ENCODE peak calls at places on chromosomes 4 and X, in seven cellular contexts. C is heart right ventricle; H is T-helper 17 cell; X is heart left ventricle; K is stomach; F is AG04450; A is naive thymus-derived CD4-positive, alpha-beta T cell. S is an unnamed sample.

GRCh38 chr4:112327950-112328349 is 30.8 kb downstream of the ALPK1 start:
- DNase-seq in C (no peak), H (no peak), X (no peak), K (no peak), F (peak; percentile 29), A (no peak), S (no peak)

GRCh38 chr4:132934901-132935300 is 214.2 kb upstream of the PCDH10 start:
- DNase-seq in C (no peak), H (no peak), X (no peak), K (no peak), F (no peak), A (no peak), S (no peak)

GRCh38 chr4:19728773-19729172 is 522.9 kb upstream of the SLIT2 start:
- DNase-seq in C (no peak), H (no peak), X (no peak), K (no peak), F (no peak), A (no peak), S (no peak)

GRCh38 chr4:25810815-25811690 is 51.7 kb downstream of the SEL1L3 start:
- DNase-seq in C (no peak), H (no peak), X (no peak), K (no peak), F (no peak), A (no peak), S (no peak)

GRCh38 chr4:111362891-111363290 is 740.0 kb upstream of the PITX2 start:
- DNase-seq in C (no peak), H (no peak), X (peak; percentile 28), K (no peak), F (no peak), A (no peak), S (peak; percentile 18)

GRCh38 chrX:79325263-79325958 is 41.7 kb downstream of the ITM2A start:
- DNase-seq in C (no peak), H (no peak), X (no peak), K (no peak), F (no peak), A (peak; percentile 51), S (no peak)

GRCh38 chr4:48300004-48300403 is 30.4 kb upstream of the TEC start:
- DNase-seq in C (no peak), H (no peak), X (no peak), K (no peak), F (no peak), A (no peak), S (no peak)

GRCh38 chrX:153732406-153732805 is 7.8 kb downstream of the ABCD1 start:
- DNase-seq in C (no peak), H (no peak), X (no peak), K (no peak), F (no peak), A (no peak), S (no peak)

GRCh38 chrX:110181459-110182137 is 136.3 kb downstream of the AMMECR1 start:
- DNase-seq in C (no peak), H (no peak), X (no peak), K (no peak), F (no peak), A (no peak), S (no peak)

GRCh38 chr4:68451246-68452211 is 4.3 kb downstream of the TMPRSS11E start:
- DNase-seq in C (no peak), H (no peak), X (no peak), K (no peak), F (no peak), A (no peak), S (no peak)

GRCh38 chr4:168781884-168782283 is 228.2 kb downstream of the CBR4 start:
- DNase-seq in C (no peak), H (no peak), X (no peak), K (no peak), F (no peak), A (no peak), S (no peak)

GRCh38 chr4:147714575-147715401 is 17.1 kb upstream of the ARHGAP10 start:
- DNase-seq in C (no peak), H (no peak), X (peak; percentile 42), K (no peak), F (peak; percentile 60), A (no peak), S (peak; percentile 33)

GRCh38 chr4:13905543-13905942 is 278.0 kb upstream of the BOD1L1 start:
- DNase-seq in C (no peak), H (no peak), X (no peak), K (no peak), F (peak; percentile 59), A (no peak), S (no peak)

GRCh38 chr4:88792268-88792781 is 94.7 kb upstream of the NAP1L5 start:
- DNase-seq in C (no peak), H (no peak), X (no peak), K (no peak), F (peak; percentile 36), A (no peak), S (no peak)

GRCh38 chrX:24207826-24208225 is 58.3 kb downstream of the ZFX start:
- DNase-seq in C (no peak), H (no peak), X (no peak), K (no peak), F (no peak), A (no peak), S (no peak)

GRCh38 chr4:31461425-31461824 is 741.3 kb downstream of the PCDH7 start:
- DNase-seq in C (no peak), H (no peak), X (no peak), K (no peak), F (no peak), A (no peak), S (no peak)

GRCh38 chrX:341541-342101 is 23.0 kb upstream of the GTPBP6 start:
- DNase-seq in C (no peak), H (peak; percentile 5), X (peak; percentile 14), K (no peak), F (no peak), A (peak; percentile 3), S (no peak)

GRCh38 chr4:27861381-27861787 is 1000.7 kb downstream of the STIM2 start:
- DNase-seq in C (no peak), H (no peak), X (no peak), K (peak; percentile 48), F (no peak), A (no peak), S (peak; percentile 29)

GRCh38 chr4:125940426-125940825 is 625.7 kb downstream of the FAT4 start:
- DNase-seq in C (no peak), H (no peak), X (no peak), K (no peak), F (no peak), A (no peak), S (no peak)

GRCh38 chr4:118012142-118012541 is 22.1 kb upstream of the NDST3 start:
- DNase-seq in C (no peak), H (no peak), X (no peak), K (no peak), F (no peak), A (no peak), S (no peak)

GRCh38 chrX:119502727-119503483 is 34.7 kb downstream of the SLC25A5 start:
- DNase-seq in C (no peak), H (no peak), X (no peak), K (peak; percentile 71), F (no peak), A (peak; percentile 53), S (no peak)

GRCh38 chr4:40377462-40378385 is 42.6 kb downstream of the CHRNA9 start:
- DNase-seq in C (no peak), H (no peak), X (no peak), K (no peak), F (no peak), A (no peak), S (no peak)

GRCh38 chr4:98851806-98852205 is 77.1 kb downstream of the EIF4E start:
- DNase-seq in C (no peak), H (no peak), X (no peak), K (no peak), F (peak; percentile 15), A (no peak), S (no peak)

GRCh38 chr4:98850937-98851336 is 78.0 kb downstream of the EIF4E start:
- DNase-seq in C (no peak), H (no peak), X (no peak), K (no peak), F (no peak), A (no peak), S (no peak)

GRCh38 chr4:98845960-98846359 is 83.0 kb downstream of the EIF4E start:
- DNase-seq in C (no peak), H (no peak), X (no peak), K (no peak), F (no peak), A (no peak), S (no peak)
- H3K9me3 ChIP-seq in C (peaks cover 7% of the 10 kb centered on the region), H (peaks cover 4% of the 10 kb centered on the region), X (peaks cover 8% of the 10 kb centered on the region), K (peaks cover 4% of the 10 kb centered on the region), F (no peaks in the 10 kb centered on the region), A (peaks cover 7% of the 10 kb centered on the region), S (no peaks in the 10 kb centered on the region)

DNA sequence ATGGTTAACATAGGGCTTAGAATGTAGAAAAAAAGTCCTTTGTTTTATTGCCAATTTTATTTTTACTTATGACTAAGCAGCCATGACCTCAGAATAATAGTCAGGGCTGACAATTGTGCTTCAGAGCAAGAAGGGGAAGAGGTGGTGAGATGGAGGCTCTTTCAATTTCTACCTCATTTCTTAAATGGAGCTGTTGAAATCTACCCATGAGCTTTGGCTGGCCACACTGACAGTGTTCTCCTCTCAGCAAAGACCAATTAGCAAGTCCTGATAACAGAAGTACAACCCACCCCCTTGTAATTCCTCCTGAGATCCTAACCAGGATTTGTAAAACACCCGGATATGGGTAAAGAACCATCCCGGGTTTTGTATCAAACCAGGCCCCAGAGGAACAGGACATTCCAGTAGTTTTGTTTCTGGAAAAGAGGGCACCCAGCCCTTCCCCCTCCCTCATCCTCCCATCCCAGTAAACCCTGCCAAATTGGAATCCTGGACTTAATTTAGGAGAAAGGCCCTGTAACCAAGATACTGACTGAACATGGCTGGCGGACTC is at the start of gene HEPH:
- DNase-seq in C (no peak), H (no peak), X (no peak), K (no peak), F (peak; percentile 13), A (no peak), S (peak; percentile 56)
- H3K9me3 ChIP-seq in C (no peaks in the 10 kb centered on the region), H (no peaks in the 10 kb centered on the region), X (no peaks in the 10 kb centered on the region), K (no peaks in the 10 kb centered on the region), F (no peaks in the 10 kb centered on the region), A (no peaks in the 10 kb centered on the region), S (no peaks in the 10 kb centered on the region)

DNA sequence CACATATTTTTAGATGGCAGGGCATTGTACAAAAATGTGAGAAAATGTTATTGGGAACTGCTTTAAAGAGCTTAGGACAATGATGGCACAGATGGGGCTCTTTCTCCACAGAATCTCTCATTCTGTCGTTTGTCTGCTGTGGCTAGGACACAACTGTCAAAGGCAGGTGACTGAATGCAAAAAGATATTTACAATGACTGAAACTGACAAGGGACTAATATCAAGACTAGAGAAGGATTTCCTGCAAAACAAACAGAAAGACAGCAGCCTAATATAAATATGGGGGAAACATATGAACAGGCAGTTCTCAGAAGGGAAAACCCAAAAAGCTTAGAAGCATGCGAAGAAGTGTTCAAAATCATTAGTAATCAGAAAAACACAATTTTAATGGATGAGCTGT is 177.5 kb upstream of the AFF2 start:
- DNase-seq in C (no peak), H (no peak), X (no peak), K (no peak), F (no peak), A (no peak), S (no peak)
- H3K9me3 ChIP-seq in C (no peaks in the 10 kb centered on the region), H (no peaks in the 10 kb centered on the region), X (no peaks in the 10 kb centered on the region), K (peaks cover 3% of the 10 kb centered on the region), F (peaks cover 5% of the 10 kb centered on the region), A (no peaks in the 10 kb centered on the region), S (no peaks in the 10 kb centered on the region)

DNA sequence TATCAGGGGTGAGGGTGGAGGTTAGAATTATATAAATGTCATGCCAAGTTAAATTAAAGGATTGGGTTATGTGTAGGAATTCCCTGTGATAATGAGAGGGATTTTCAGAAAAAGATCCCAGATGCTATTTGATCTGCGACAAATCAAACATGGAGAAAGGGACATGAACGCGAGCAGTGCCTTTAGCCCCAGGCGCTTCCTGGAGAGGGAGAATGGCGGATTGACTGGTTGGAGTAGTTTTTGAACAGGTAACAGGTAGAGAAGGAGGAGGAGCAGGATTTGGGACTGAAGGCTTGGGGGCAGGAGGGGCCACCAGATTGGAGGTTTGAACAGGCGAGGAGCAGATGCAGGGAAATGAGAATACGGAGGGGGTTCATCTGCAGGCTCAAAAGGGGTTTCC is 67.1 kb downstream of the LRP2BP start:
- DNase-seq in C (no peak), H (no peak), X (no peak), K (no peak), F (no peak), A (no peak), S (no peak)
- H3K9me3 ChIP-seq in C (no peaks in the 10 kb centered on the region), H (no peaks in the 10 kb centered on the region), X (no peaks in the 10 kb centered on the region), K (no peaks in the 10 kb centered on the region), F (peaks cover 9% of the 10 kb centered on the region), A (no peaks in the 10 kb centered on the region), S (no peaks in the 10 kb centered on the region)